ENCODE peak calls at places on chromosomes 16 and 17, in seven cellular contexts. One of them, this sample, is unnamed.

GRCh38 chr17:83148317-83149044 is 69.1 kb downstream of the METRNL start:
- DNase-seq in mesendoderm: no peak
- DNase-seq in H1: no peak
- DNase-seq in H9: no peak
- DNase-seq in IMR-90: no peak
- DNase-seq in neuronal stem cell: no peak
- DNase-seq in trophoblast cell: no peak
- DNase-seq in this sample: no peak

GRCh38 chr16:65012357-65012756 is 109.5 kb downstream of the CDH11 start:
- DNase-seq in mesendoderm: no peak
- DNase-seq in H1: no peak
- DNase-seq in H9: no peak
- DNase-seq in IMR-90: peak; percentile 83
- DNase-seq in neuronal stem cell: no peak
- DNase-seq in trophoblast cell: no peak
- DNase-seq in this sample: peak; percentile 84

GRCh38 chr16:77307764-77308561 is 108.8 kb downstream of the SYCE1L start:
- DNase-seq in mesendoderm: peak; percentile 11
- DNase-seq in H1: no peak
- DNase-seq in H9: no peak
- DNase-seq in IMR-90: peak; percentile 50
- DNase-seq in neuronal stem cell: no peak
- DNase-seq in trophoblast cell: peak; percentile 31
- DNase-seq in this sample: peak; percentile 53

GRCh38 chr17:50507871-50508572 is at the start of gene MYCBPAP:
- DNase-seq in mesendoderm: peak; percentile 88
- DNase-seq in H1: peak; percentile 43
- DNase-seq in H9: peak; percentile 90
- DNase-seq in IMR-90: peak; percentile 68
- DNase-seq in neuronal stem cell: peak; percentile 83
- DNase-seq in trophoblast cell: peak; percentile 26
- DNase-seq in this sample: peak; percentile 82

GRCh38 chr17:40355123-40355803 is 9.3 kb downstream of the GJD3 start:
- DNase-seq in mesendoderm: peak; percentile 79
- DNase-seq in H1: no peak
- DNase-seq in H9: peak; percentile 95
- DNase-seq in IMR-90: peak; percentile 43
- DNase-seq in neuronal stem cell: peak; percentile 72
- DNase-seq in trophoblast cell: peak; percentile 64
- DNase-seq in this sample: peak; percentile 68

GRCh38 chr16:88382491-88383400 is at the start of gene ZNF469:
- DNase-seq in mesendoderm: no peak
- DNase-seq in H1: no peak
- DNase-seq in H9: no peak
- DNase-seq in IMR-90: peak; percentile 57
- DNase-seq in neuronal stem cell: no peak
- DNase-seq in trophoblast cell: no peak
- DNase-seq in this sample: peak; percentile 41

GRCh38 chr16:48511071-48511540 is 98.9 kb downstream of the N4BP1 start:
- DNase-seq in mesendoderm: peak; percentile 77
- DNase-seq in H1: no peak
- DNase-seq in H9: no peak
- DNase-seq in IMR-90: peak; percentile 68
- DNase-seq in neuronal stem cell: no peak
- DNase-seq in trophoblast cell: peak; percentile 81
- DNase-seq in this sample: peak; percentile 18

GRCh38 chr17:17975441-17975840 is 2.8 kb downstream of the DRC3 start:
- DNase-seq in mesendoderm: no peak
- DNase-seq in H1: no peak
- DNase-seq in H9: no peak
- DNase-seq in IMR-90: no peak
- DNase-seq in neuronal stem cell: no peak
- DNase-seq in trophoblast cell: no peak
- DNase-seq in this sample: no peak

GRCh38 chr17:8537734-8538133 is 92.8 kb downstream of the MYH10 start:
- DNase-seq in mesendoderm: no peak
- DNase-seq in H1: no peak
- DNase-seq in H9: no peak
- DNase-seq in IMR-90: no peak
- DNase-seq in neuronal stem cell: no peak
- DNase-seq in trophoblast cell: no peak
- DNase-seq in this sample: no peak

GRCh38 chr16:1152123-1152638 is 725 bp upstream of the CACNA1H start:
- DNase-seq in mesendoderm: peak; percentile 31
- DNase-seq in H1: no peak
- DNase-seq in H9: peak; percentile 65
- DNase-seq in IMR-90: no peak
- DNase-seq in neuronal stem cell: peak; percentile 51
- DNase-seq in trophoblast cell: no peak
- DNase-seq in this sample: no peak

GRCh38 chr17:79645777-79646088 is 34.9 kb upstream of the RBFOX3 start:
- DNase-seq in mesendoderm: no peak
- DNase-seq in H1: no peak
- DNase-seq in H9: no peak
- DNase-seq in IMR-90: no peak
- DNase-seq in neuronal stem cell: no peak
- DNase-seq in trophoblast cell: no peak
- DNase-seq in this sample: no peak

GRCh38 chr17:17070931-17071330 is 28.7 kb downstream of the MPRIP start:
- DNase-seq in mesendoderm: no peak
- DNase-seq in H1: no peak
- DNase-seq in H9: peak; percentile 15
- DNase-seq in IMR-90: no peak
- DNase-seq in neuronal stem cell: no peak
- DNase-seq in trophoblast cell: no peak
- DNase-seq in this sample: no peak

GRCh38 chr17:59811209-59811608 is 81.5 kb downstream of the TUBD1 start:
- DNase-seq in mesendoderm: no peak
- DNase-seq in H1: no peak
- DNase-seq in H9: no peak
- DNase-seq in IMR-90: no peak
- DNase-seq in neuronal stem cell: no peak
- DNase-seq in trophoblast cell: peak; percentile 42
- DNase-seq in this sample: no peak

GRCh38 chr17:9044796-9045470 is 23.6 kb downstream of the NTN1 start:
- DNase-seq in mesendoderm: no peak
- DNase-seq in H1: no peak
- DNase-seq in H9: no peak
- DNase-seq in IMR-90: no peak
- DNase-seq in neuronal stem cell: no peak
- DNase-seq in trophoblast cell: no peak
- DNase-seq in this sample: no peak

GRCh38 chr17:62966426-62967110 is 533 bp downstream of the TANC2 start:
- DNase-seq in mesendoderm: peak; percentile 27
- DNase-seq in H1: no peak
- DNase-seq in H9: peak; percentile 69
- DNase-seq in IMR-90: peak; percentile 18
- DNase-seq in neuronal stem cell: peak; percentile 64
- DNase-seq in trophoblast cell: no peak
- DNase-seq in this sample: peak; percentile 47

GRCh38 chr16:8571061-8571596 is 19.2 kb downstream of the TMEM114 start:
- DNase-seq in mesendoderm: peak; percentile 59
- DNase-seq in H1: no peak
- DNase-seq in H9: no peak
- DNase-seq in IMR-90: peak; percentile 41
- DNase-seq in neuronal stem cell: no peak
- DNase-seq in trophoblast cell: no peak
- DNase-seq in this sample: peak; percentile 5

GRCh38 chr16:89350701-89351380 is 133.3 kb downstream of the ZNF778 start:
- DNase-seq in mesendoderm: no peak
- DNase-seq in H1: no peak
- DNase-seq in H9: no peak
- DNase-seq in IMR-90: peak; percentile 63
- DNase-seq in neuronal stem cell: no peak
- DNase-seq in trophoblast cell: no peak
- DNase-seq in this sample: peak; percentile 44

GRCh38 chr16:8963010-8963824 is 489 bp downstream of the USP7 start:
- DNase-seq in mesendoderm: no peak
- DNase-seq in H1: no peak
- DNase-seq in H9: no peak
- DNase-seq in IMR-90: no peak
- DNase-seq in neuronal stem cell: no peak
- DNase-seq in trophoblast cell: no peak
- DNase-seq in this sample: peak; percentile 15

GRCh38 chr16:87945351-87946042 is 5.7 kb upstream of the BANP start:
- DNase-seq in mesendoderm: peak; percentile 91
- DNase-seq in H1: no peak
- DNase-seq in H9: peak; percentile 68
- DNase-seq in IMR-90: peak; percentile 83
- DNase-seq in neuronal stem cell: peak; percentile 46
- DNase-seq in trophoblast cell: peak; percentile 99
- DNase-seq in this sample: peak; percentile 43

GRCh38 chr17:56976941-56977570 is 875 bp upstream of the SCPEP1 start:
- DNase-seq in mesendoderm: no peak
- DNase-seq in H1: no peak
- DNase-seq in H9: no peak
- DNase-seq in IMR-90: no peak
- DNase-seq in neuronal stem cell: no peak
- DNase-seq in trophoblast cell: no peak
- DNase-seq in this sample: peak; percentile 10

GRCh38 chr17:13728751-13729150 is 127.0 kb upstream of the HS3ST3A1 start:
- DNase-seq in mesendoderm: no peak
- DNase-seq in H1: no peak
- DNase-seq in H9: no peak
- DNase-seq in IMR-90: peak; percentile 42
- DNase-seq in neuronal stem cell: no peak
- DNase-seq in trophoblast cell: no peak
- DNase-seq in this sample: no peak

GRCh38 chr16:49588061-49588460 is 214.5 kb downstream of the C16orf78 start:
- DNase-seq in mesendoderm: no peak
- DNase-seq in H1: no peak
- DNase-seq in H9: peak; percentile 7
- DNase-seq in IMR-90: no peak
- DNase-seq in neuronal stem cell: no peak
- DNase-seq in trophoblast cell: no peak
- DNase-seq in this sample: no peak

GRCh38 chr17:31534223-31534888 is 142.9 kb downstream of the RAB11FIP4 start:
- DNase-seq in mesendoderm: peak; percentile 66
- DNase-seq in H1: no peak
- DNase-seq in H9: no peak
- DNase-seq in IMR-90: peak; percentile 22
- DNase-seq in neuronal stem cell: no peak
- DNase-seq in trophoblast cell: peak; percentile 88
- DNase-seq in this sample: no peak

GRCh38 chr16:20409398-20410152 is at the start of gene ACSM5:
- DNase-seq in mesendoderm: peak; percentile 49
- DNase-seq in H1: no peak
- DNase-seq in H9: no peak
- DNase-seq in IMR-90: no peak
- DNase-seq in neuronal stem cell: no peak
- DNase-seq in trophoblast cell: no peak
- DNase-seq in this sample: no peak

GRCh38 chr17:7413346-7413985 is 5.8 kb downstream of the NLGN2 start:
- DNase-seq in mesendoderm: no peak
- DNase-seq in H1: no peak
- DNase-seq in H9: no peak
- DNase-seq in IMR-90: peak; percentile 62
- DNase-seq in neuronal stem cell: no peak
- DNase-seq in trophoblast cell: no peak
- DNase-seq in this sample: no peak

GRCh38 chr17:5837055-5837491 is 233.1 kb upstream of the WSCD1 start:
- DNase-seq in mesendoderm: no peak
- DNase-seq in H1: no peak
- DNase-seq in H9: peak; percentile 22
- DNase-seq in IMR-90: peak; percentile 78
- DNase-seq in neuronal stem cell: no peak
- DNase-seq in trophoblast cell: peak; percentile 41
- DNase-seq in this sample: peak; percentile 79

GRCh38 chr16:21301168-21301894 is 23.2 kb upstream of the CRYM start:
- DNase-seq in mesendoderm: peak; percentile 83
- DNase-seq in H1: peak; percentile 43
- DNase-seq in H9: peak; percentile 86
- DNase-seq in IMR-90: peak; percentile 61
- DNase-seq in neuronal stem cell: peak; percentile 52
- DNase-seq in trophoblast cell: peak; percentile 8
- DNase-seq in this sample: peak; percentile 67

GRCh38 chr17:17132746-17133145 is 73.4 kb downstream of the PLD6 start:
- DNase-seq in mesendoderm: no peak
- DNase-seq in H1: no peak
- DNase-seq in H9: no peak
- DNase-seq in IMR-90: no peak
- DNase-seq in neuronal stem cell: peak; percentile 54
- DNase-seq in trophoblast cell: no peak
- DNase-seq in this sample: no peak

GRCh38 chr17:82497483-82498405 is 21.8 kb upstream of the FOXK2 start:
- DNase-seq in mesendoderm: peak; percentile 43
- DNase-seq in H1: no peak
- DNase-seq in H9: no peak
- DNase-seq in IMR-90: peak; percentile 82
- DNase-seq in neuronal stem cell: peak; percentile 40
- DNase-seq in trophoblast cell: peak; percentile 85
- DNase-seq in this sample: peak; percentile 74

GRCh38 chr16:35559911-35560636 is 2100.7 kb downstream of the TP53TG3F start:
- DNase-seq in mesendoderm: no peak
- DNase-seq in H1: no peak
- DNase-seq in H9: no peak
- DNase-seq in IMR-90: no peak
- DNase-seq in neuronal stem cell: no peak
- DNase-seq in trophoblast cell: no peak
- DNase-seq in this sample: no peak

GRCh38 chr16:12387311-12387710 is 410.8 kb downstream of the SNX29 start:
- DNase-seq in mesendoderm: no peak
- DNase-seq in H1: no peak
- DNase-seq in H9: no peak
- DNase-seq in IMR-90: no peak
- DNase-seq in neuronal stem cell: no peak
- DNase-seq in trophoblast cell: no peak
- DNase-seq in this sample: no peak
- H3K18ac ChIP-seq in mesendoderm: no peak overlapping the region
- H3K18ac ChIP-seq in H1: no peak overlapping the region
- H3K18ac ChIP-seq in H9: no peak overlapping the region
- H3K18ac ChIP-seq in IMR-90: no peak overlapping the region
- H3K18ac ChIP-seq in neuronal stem cell: no peak overlapping the region
- H3K18ac ChIP-seq in trophoblast cell: no peak overlapping the region
- H3K18ac ChIP-seq in this sample: no peak overlapping the region

GRCh38 chr16:56475226-56475625 is 23.9 kb downstream of the OGFOD1 start:
- DNase-seq in mesendoderm: peak; percentile 81
- DNase-seq in H1: no peak
- DNase-seq in H9: no peak
- DNase-seq in IMR-90: no peak
- DNase-seq in neuronal stem cell: no peak
- DNase-seq in trophoblast cell: no peak
- DNase-seq in this sample: no peak
- H2BK120ac ChIP-seq in mesendoderm: no peak overlapping the region
- H2BK120ac ChIP-seq in H1: no peak overlapping the region
- H2BK120ac ChIP-seq in H9: no peak overlapping the region
- H2BK120ac ChIP-seq in IMR-90: no peak overlapping the region
- H2BK120ac ChIP-seq in neuronal stem cell: no peak overlapping the region
- H2BK120ac ChIP-seq in trophoblast cell: no peak overlapping the region
- H2BK120ac ChIP-seq in this sample: no peak overlapping the region

GRCh38 chr16:13013043-13013442 is 111.6 kb downstream of the SHISA9 start:
- DNase-seq in mesendoderm: peak; percentile 40
- DNase-seq in H1: no peak
- DNase-seq in H9: peak; percentile 26
- DNase-seq in IMR-90: no peak
- DNase-seq in neuronal stem cell: no peak
- DNase-seq in trophoblast cell: no peak
- DNase-seq in this sample: no peak
- H3K18ac ChIP-seq in mesendoderm: no peak overlapping the region
- H3K18ac ChIP-seq in H1: peak overlapping the region; percentile 57
- H3K18ac ChIP-seq in H9: no peak overlapping the region
- H3K18ac ChIP-seq in IMR-90: no peak overlapping the region
- H3K18ac ChIP-seq in neuronal stem cell: peak overlapping the region; percentile 46
- H3K18ac ChIP-seq in trophoblast cell: no peak overlapping the region
- H3K18ac ChIP-seq in this sample: no peak overlapping the region

GRCh38 chr16:69756705-69757104 is 2.0 kb upstream of the NOB1 start:
- DNase-seq in mesendoderm: no peak
- DNase-seq in H1: no peak
- DNase-seq in H9: no peak
- DNase-seq in IMR-90: no peak
- DNase-seq in neuronal stem cell: no peak
- DNase-seq in trophoblast cell: no peak
- DNase-seq in this sample: no peak
- H2BK120ac ChIP-seq in mesendoderm: no peak overlapping the region
- H2BK120ac ChIP-seq in H1: no peak overlapping the region
- H2BK120ac ChIP-seq in H9: no peak overlapping the region
- H2BK120ac ChIP-seq in IMR-90: no peak overlapping the region
- H2BK120ac ChIP-seq in neuronal stem cell: no peak overlapping the region
- H2BK120ac ChIP-seq in trophoblast cell: no peak overlapping the region
- H2BK120ac ChIP-seq in this sample: no peak overlapping the region

This sample was measured in mesenchymal stem cell.